ENCODE peak calls at places on chromosome 20, in ten cellular contexts. One of them, this sample, is unnamed.

GRCh38 chr20:64116016-64116415 is 8.7 kb upstream of the NPBWR2 start:
- DNase-seq in A673: no peak
- DNase-seq in CD8-positive, alpha-beta T cell: no peak
- DNase-seq in T-helper 1 cell: no peak
- DNase-seq in BJ: no peak
- DNase-seq in GM04504: no peak
- DNase-seq in globus pallidus: no peak
- DNase-seq in EL: no peak
- DNase-seq in SW480: no peak
- DNase-seq in posterior vena cava: peak
- DNase-seq in this sample: no peak

GRCh38 chr20:46151936-46152335 is 33.8 kb downstream of the CD40 start:
- DNase-seq in SW480: no peak
- DNase-seq in T-helper 1 cell: no peak
- DNase-seq in globus pallidus: no peak
- DNase-seq in posterior vena cava: peak
- DNase-seq in GM04504: no peak
- DNase-seq in EL: no peak
- DNase-seq in BJ: no peak
- DNase-seq in CD8-positive, alpha-beta T cell: no peak
- DNase-seq in A673: no peak
- DNase-seq in this sample: no peak

GRCh38 chr20:47784599-47785320 is 521 bp downstream of the SULF2 start:
- DNase-seq in EL: peak
- DNase-seq in T-helper 1 cell: no peak
- DNase-seq in posterior vena cava: no peak
- DNase-seq in GM04504: no peak
- DNase-seq in A673: peak
- DNase-seq in globus pallidus: no peak
- DNase-seq in BJ: no peak
- DNase-seq in SW480: peak
- DNase-seq in CD8-positive, alpha-beta T cell: no peak
- DNase-seq in this sample: no peak

GRCh38 chr20:17859616-17860232 is 108.9 kb downstream of the SNX5 start:
- DNase-seq in CD8-positive, alpha-beta T cell: no peak
- DNase-seq in GM04504: no peak
- DNase-seq in posterior vena cava: no peak
- DNase-seq in A673: no peak
- DNase-seq in BJ: no peak
- DNase-seq in SW480: peak
- DNase-seq in T-helper 1 cell: no peak
- DNase-seq in EL: no peak
- DNase-seq in globus pallidus: no peak
- DNase-seq in this sample: no peak

GRCh38 chr20:13105864-13106457 is 97.2 kb downstream of the SPTLC3 start:
- DNase-seq in EL: peak
- DNase-seq in CD8-positive, alpha-beta T cell: no peak
- DNase-seq in GM04504: peak
- DNase-seq in globus pallidus: peak
- DNase-seq in A673: peak
- DNase-seq in SW480: peak
- DNase-seq in posterior vena cava: no peak
- DNase-seq in T-helper 1 cell: no peak
- DNase-seq in BJ: no peak
- DNase-seq in this sample: no peak

GRCh38 chr20:24651171-24651972 is 181.9 kb downstream of the SYNDIG1 start:
- DNase-seq in posterior vena cava: peak
- DNase-seq in CD8-positive, alpha-beta T cell: no peak
- DNase-seq in globus pallidus: no peak
- DNase-seq in A673: no peak
- DNase-seq in BJ: peak
- DNase-seq in T-helper 1 cell: no peak
- DNase-seq in GM04504: peak
- DNase-seq in SW480: peak
- DNase-seq in EL: peak
- DNase-seq in this sample: peak

GRCh38 chr20:39222102-39222501 is 260.0 kb downstream of the DHX35 start:
- DNase-seq in GM04504: no peak
- DNase-seq in T-helper 1 cell: no peak
- DNase-seq in CD8-positive, alpha-beta T cell: no peak
- DNase-seq in SW480: no peak
- DNase-seq in posterior vena cava: no peak
- DNase-seq in A673: no peak
- DNase-seq in globus pallidus: no peak
- DNase-seq in EL: no peak
- DNase-seq in BJ: no peak
- DNase-seq in this sample: no peak

GRCh38 chr20:38156888-38157634 is 8.0 kb downstream of the TGM2 start:
- DNase-seq in globus pallidus: no peak
- DNase-seq in A673: no peak
- DNase-seq in BJ: no peak
- DNase-seq in EL: no peak
- DNase-seq in T-helper 1 cell: no peak
- DNase-seq in SW480: no peak
- DNase-seq in posterior vena cava: no peak
- DNase-seq in CD8-positive, alpha-beta T cell: no peak
- DNase-seq in GM04504: no peak
- DNase-seq in this sample: no peak

GRCh38 chr20:2042400-2042799 is 48.5 kb upstream of the PDYN start:
- DNase-seq in BJ: peak
- DNase-seq in CD8-positive, alpha-beta T cell: no peak
- DNase-seq in SW480: no peak
- DNase-seq in A673: peak
- DNase-seq in GM04504: peak
- DNase-seq in posterior vena cava: no peak
- DNase-seq in T-helper 1 cell: no peak
- DNase-seq in globus pallidus: no peak
- DNase-seq in EL: peak
- DNase-seq in this sample: no peak

This sample was measured in GF-D8.